ENCODE peak calls at places on chromosomes 2 and 18, in eight cellular contexts. K is small intestine, B is sigmoid colon, C is tibial artery, J is heart right ventricle, G is GM23338, A is dorsolateral prefrontal cortex, N is mesenchymal stem cell. Z is an unnamed sample.

GRCh38 chr2:239895116-239895515 is 130.0 kb downstream of the NDUFA10 start:
- DNase-seq in K (no peak), B (no peak), C (peak; percentile 38), J (no peak), G (no peak), A (no peak), N (no peak), Z (no peak)

GRCh38 chr2:215137741-215138340 is 585 bp downstream of the ABCA12 start:
- DNase-seq in K (no peak), B (no peak), C (no peak), J (no peak), G (no peak), A (no peak), N (peak; percentile 28), Z (no peak)

GRCh38 chr2:181398000-181398399 is 59.2 kb upstream of the ITGA4 start:
- DNase-seq in K (no peak), B (no peak), C (no peak), J (no peak), G (no peak), A (no peak), N (no peak), Z (no peak)

GRCh38 chr2:191231995-191232394 is 13.2 kb upstream of the MYO1B start:
- DNase-seq in K (no peak), B (no peak), C (no peak), J (peak; percentile 12), G (peak; percentile 64), A (no peak), N (peak; percentile 58), Z (no peak)

GRCh38 chr2:43407826-43408783 is 181.7 kb upstream of the ZFP36L2 start:
- DNase-seq in K (no peak), B (no peak), C (no peak), J (no peak), G (no peak), A (no peak), N (no peak), Z (no peak)

GRCh38 chr2:172430671-172431070 is 3.3 kb downstream of the ITGA6 start:
- DNase-seq in K (peak; percentile 91), B (no peak), C (no peak), J (no peak), G (no peak), A (no peak), N (no peak), Z (no peak)

GRCh38 chr2:204468689-204469429 is 76.4 kb upstream of the PARD3B start:
- DNase-seq in K (no peak), B (no peak), C (no peak), J (no peak), G (no peak), A (no peak), N (peak; percentile 59), Z (no peak)

GRCh38 chr2:157592374-157592773 is 36.3 kb downstream of the ACVR1C start:
- DNase-seq in K (no peak), B (no peak), C (no peak), J (no peak), G (no peak), A (no peak), N (no peak), Z (no peak)

GRCh38 chr2:88690591-88691338 is 708 bp upstream of the RPIA start:
- DNase-seq in K (peak; percentile 63), B (no peak), C (no peak), J (no peak), G (peak; percentile 54), A (no peak), N (no peak), Z (peak; percentile 78)

GRCh38 chr2:29900971-29901633 is 20.3 kb downstream of the ALK start:
- DNase-seq in K (no peak), B (no peak), C (no peak), J (no peak), G (peak; percentile 44), A (no peak), N (no peak), Z (no peak)

GRCh38 chr2:215454519-215454918 is 18.7 kb upstream of the FN1 start:
- DNase-seq in K (peak; percentile 50), B (no peak), C (no peak), J (no peak), G (peak; percentile 62), A (no peak), N (peak; percentile 36), Z (no peak)

GRCh38 chr2:230643576-230644291 is 68.9 kb upstream of the CAB39 start:
- DNase-seq in K (peak; percentile 33), B (peak; percentile 78), C (peak; percentile 74), J (peak; percentile 27), G (no peak), A (no peak), N (no peak), Z (peak; percentile 76)

GRCh38 chr2:36672199-36672598 is 24.3 kb upstream of the VIT start:
- DNase-seq in K (no peak), B (no peak), C (no peak), J (no peak), G (peak; percentile 69), A (no peak), N (peak; percentile 52), Z (no peak)

GRCh38 chr2:145220496-145220895 is 700.6 kb upstream of the ZEB2 start:
- DNase-seq in K (no peak), B (no peak), C (no peak), J (no peak), G (no peak), A (no peak), N (no peak), Z (no peak)

GRCh38 chr2:226215902-226216503 is 583.6 kb downstream of the IRS1 start:
- DNase-seq in K (peak; percentile 74), B (peak; percentile 79), C (no peak), J (peak; percentile 53), G (peak; percentile 90), A (peak; percentile 43), N (peak; percentile 47), Z (no peak)

GRCh38 chr18:35458271-35458670 is 39.5 kb downstream of the INO80C start:
- DNase-seq in K (no peak), B (no peak), C (no peak), J (no peak), G (no peak), A (no peak), N (peak; percentile 25), Z (no peak)

GRCh38 chr18:45169610-45170009 is 445.7 kb upstream of the SLC14A2 start:
- DNase-seq in K (no peak), B (peak; percentile 74), C (peak; percentile 78), J (no peak), G (no peak), A (no peak), N (peak; percentile 95), Z (no peak)

GRCh38 chr2:231315896-231316295 is 79.6 kb upstream of the B3GNT7 start:
- DNase-seq in K (no peak), B (no peak), C (no peak), J (no peak), G (no peak), A (no peak), N (no peak), Z (no peak)

GRCh38 chr2:228657807-228658402 is 476.4 kb upstream of the SPHKAP start:
- DNase-seq in K (peak; percentile 40), B (no peak), C (no peak), J (no peak), G (peak; percentile 62), A (no peak), N (peak; percentile 13), Z (no peak)

DNA sequence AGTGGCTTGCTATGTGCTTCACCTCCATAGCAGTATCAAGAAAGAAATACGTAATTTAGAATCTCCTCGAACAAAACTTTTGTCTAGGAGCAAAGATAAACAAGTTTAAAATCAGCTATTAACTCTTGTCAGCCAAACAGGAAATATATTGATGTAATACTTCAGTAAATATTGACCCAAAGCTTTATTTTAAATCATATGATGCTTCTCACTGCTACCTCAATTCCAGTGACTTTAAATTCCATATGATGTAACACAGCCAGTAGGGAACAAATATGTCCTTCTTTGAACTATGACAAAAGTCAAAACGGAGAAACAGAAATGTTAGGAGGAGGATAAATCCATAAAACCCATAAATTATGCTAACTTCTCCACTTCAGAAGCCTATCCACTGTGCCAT is 7.2 kb downstream of the RNF103 start:
- DNase-seq in K (no peak), B (no peak), C (no peak), J (no peak), G (no peak), A (no peak), N (no peak), Z (no peak)
- H3K27ac ChIP-seq in K (no peak overlapping the region), B (no peak overlapping the region), C (no peak overlapping the region), J (no peak overlapping the region), G (no peak overlapping the region), A (no peak overlapping the region), N (no peak overlapping the region), Z (no peak overlapping the region)

DNA sequence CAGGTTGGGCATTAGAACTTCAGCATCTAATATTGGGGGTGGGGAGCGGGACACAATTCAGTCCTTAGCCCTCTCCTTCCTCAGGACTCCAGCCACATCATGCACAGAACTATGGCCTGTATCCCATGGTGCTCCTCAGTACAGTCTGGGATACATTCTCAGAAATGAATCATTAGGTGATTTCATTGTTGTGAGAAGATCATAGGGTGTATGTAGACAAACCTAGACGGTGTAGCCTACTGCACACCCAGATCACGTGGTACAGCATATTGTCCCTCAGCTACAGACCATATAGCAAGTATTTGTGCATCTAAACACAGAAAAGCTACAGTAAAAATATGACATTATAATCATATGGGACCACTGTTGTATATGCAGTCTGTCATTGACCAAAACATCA is 23.2 kb upstream of the IMP4 start:
- DNase-seq in K (no peak), B (no peak), C (no peak), J (no peak), G (no peak), A (no peak), N (no peak), Z (no peak)
- H3K27ac ChIP-seq in K (no peak overlapping the region), B (no peak overlapping the region), C (no peak overlapping the region), J (no peak overlapping the region), G (no peak overlapping the region), A (no peak overlapping the region), N (no peak overlapping the region), Z (no peak overlapping the region)

GRCh38 chr2:208371634-208371935 is 35.0 kb upstream of the PTH2R start:
- DNase-seq in K (no peak), B (no peak), C (no peak), J (no peak), G (no peak), A (no peak), N (no peak), Z (no peak)
- H3K27ac ChIP-seq in K (no peak overlapping the region), B (no peak overlapping the region), C (no peak overlapping the region), J (no peak overlapping the region), G (no peak overlapping the region), A (no peak overlapping the region), N (no peak overlapping the region), Z (no peak overlapping the region)

GRCh38 chr2:168468354-168468753 is 12.3 kb downstream of the CERS6 start:
- DNase-seq in K (no peak), B (no peak), C (no peak), J (no peak), G (no peak), A (no peak), N (no peak), Z (no peak)

GRCh38 chr2:168467729-168468128 is 11.7 kb downstream of the CERS6 start:
- DNase-seq in K (no peak), B (no peak), C (no peak), J (no peak), G (no peak), A (no peak), N (no peak), Z (no peak)

GRCh38 chr2:168465594-168465993 is 9.5 kb downstream of the CERS6 start:
- DNase-seq in K (no peak), B (no peak), C (no peak), J (no peak), G (no peak), A (no peak), N (peak; percentile 56), Z (no peak)

GRCh38 chr2:168466834-168467565 is 10.9 kb downstream of the CERS6 start:
- DNase-seq in K (no peak), B (no peak), C (no peak), J (no peak), G (no peak), A (no peak), N (no peak), Z (no peak)

GRCh38 chr2:168466190-168466737 is 10.2 kb downstream of the CERS6 start:
- DNase-seq in K (no peak), B (no peak), C (no peak), J (no peak), G (no peak), A (no peak), N (no peak), Z (no peak)
- H3K27ac ChIP-seq in K (no peak overlapping the region), B (no peak overlapping the region), C (no peak overlapping the region), J (peak overlapping the region; percentile 57), G (no peak overlapping the region), A (no peak overlapping the region), N (no peak overlapping the region), Z (no peak overlapping the region)